ENCODE peak calls at places on chromosomes 16 and 17, in seven cellular contexts. X is thoracic aorta, U is pancreas, F is esophagus squamous epithelium, T is right cardiac atrium, G is A549, A is psoas muscle. O is an unnamed sample.

GRCh38 chr16:64751906-64752305 is 370.0 kb downstream of the CDH11 start:
- DNase-seq in T (no peak), A (no peak), X (no peak), F (no peak), G (no peak), U (no peak), O (peak; percentile 75)

GRCh38 chr16:84314814-84315213 is 20.1 kb downstream of the WFDC1 start:
- DNase-seq in F (no peak), U (no peak), X (no peak), A (no peak), G (no peak), T (no peak), O (no peak)

GRCh38 chr17:45326566-45326965 is 9.7 kb upstream of the MAP3K14 start:
- DNase-seq in A (no peak), T (no peak), G (no peak), F (no peak), X (no peak), U (peak; percentile 2), O (no peak)

GRCh38 chr16:52469091-52469490 is 77.9 kb downstream of the TOX3 start:
- DNase-seq in T (no peak), U (no peak), G (no peak), X (no peak), A (no peak), F (no peak), O (no peak)

GRCh38 chr16:12459401-12459791 is 344.3 kb downstream of the CPPED1 start:
- DNase-seq in T (peak; percentile 54), F (no peak), U (no peak), G (no peak), X (peak; percentile 4), A (peak; percentile 35), O (no peak)

GRCh38 chr16:10729649-10730048 is 14.0 kb upstream of the NUBP1 start:
- DNase-seq in U (no peak), F (no peak), X (no peak), T (no peak), A (peak; percentile 54), G (peak; percentile 80), O (peak; percentile 78)

GRCh38 chr16:14051110-14051729 is 19.9 kb upstream of the MRTFB start:
- DNase-seq in F (no peak), G (no peak), A (no peak), X (no peak), T (no peak), U (no peak), O (no peak)

GRCh38 chr17:49886036-49886435 is 38.2 kb upstream of the TAC4 start:
- DNase-seq in U (no peak), T (no peak), F (no peak), A (no peak), X (no peak), G (no peak), O (no peak)

GRCh38 chr17:10115536-10115932 is 82.9 kb downstream of the GAS7 start:
- DNase-seq in G (no peak), A (no peak), T (no peak), X (no peak), F (no peak), U (no peak), O (no peak)

GRCh38 chr17:60792250-60792898 is 114.7 kb downstream of the BCAS3 start:
- DNase-seq in A (peak; percentile 16), U (no peak), X (peak; percentile 7), T (no peak), F (no peak), G (no peak), O (no peak)

GRCh38 chr16:48153689-48154265 is 2.0 kb downstream of the ABCC12 start:
- DNase-seq in X (no peak), A (no peak), F (no peak), G (no peak), U (no peak), T (no peak), O (no peak)

GRCh38 chr17:67759355-67760171 is 41.8 kb downstream of the NOL11 start:
- DNase-seq in G (no peak), U (no peak), X (no peak), F (no peak), T (peak; percentile 78), A (peak; percentile 23), O (peak; percentile 71)

GRCh38 chr16:86502856-86503748 is 7.2 kb upstream of the FOXF1 start:
- DNase-seq in T (no peak), U (no peak), X (no peak), A (no peak), G (no peak), F (no peak), O (peak; percentile 82)

GRCh38 chr16:74253146-74253545 is 43.5 kb upstream of the PSMD7 start:
- DNase-seq in U (no peak), F (no peak), X (no peak), G (no peak), T (no peak), A (no peak), O (no peak)

GRCh38 chr17:18257268-18257681 is 1.3 kb downstream of the FLII start:
- DNase-seq in A (no peak), X (no peak), U (peak; percentile 61), F (no peak), G (no peak), T (no peak), O (peak; percentile 93)

GRCh38 chr17:27873746-27874145 is 19.4 kb downstream of the LYRM9 start:
- DNase-seq in F (no peak), G (no peak), A (no peak), X (no peak), U (no peak), T (no peak), O (no peak)

GRCh38 chr16:72807287-72807686 is 240.6 kb downstream of the ZFHX3 start:
- DNase-seq in U (no peak), F (no peak), G (no peak), A (no peak), X (no peak), T (no peak), O (no peak)

GRCh38 chr17:44543213-44543904 is 13.9 kb upstream of the FZD2 start:
- DNase-seq in T (no peak), U (no peak), F (no peak), X (no peak), A (no peak), G (peak; percentile 94), O (peak; percentile 90)

GRCh38 chr16:27237229-27238015 is 31.1 kb downstream of the NSMCE1 start:
- DNase-seq in U (no peak), T (no peak), X (no peak), A (no peak), G (no peak), F (no peak), O (peak; percentile 89)

GRCh38 chr17:42913527-42913926 is 12.9 kb downstream of the G6PC1 start:
- DNase-seq in X (no peak), G (no peak), A (no peak), F (no peak), U (no peak), T (no peak), O (no peak)

GRCh38 chr17:75896360-75897075 is at the start of gene TRIM65:
- DNase-seq in F (no peak), G (peak; percentile 83), X (peak; percentile 65), T (peak; percentile 91), U (peak; percentile 92), A (peak; percentile 91), O (peak; percentile 99)

GRCh38 chr16:76243620-76244019 is 33.6 kb upstream of the CNTNAP4 start:
- DNase-seq in A (no peak), G (no peak), X (no peak), T (no peak), F (no peak), U (no peak), O (no peak)

GRCh38 chr17:64115871-64116534 is 13.9 kb downstream of the ERN1 start:
- DNase-seq in F (no peak), X (no peak), U (no peak), T (no peak), A (no peak), G (peak; percentile 34), O (peak; percentile 89)

GRCh38 chr16:1941924-1942809 is 832 bp downstream of the MSRB1 start:
- DNase-seq in A (no peak), T (no peak), G (no peak), X (no peak), U (no peak), F (no peak), O (peak; percentile 87)

GRCh38 chr17:74429604-74430384 is 2.1 kb upstream of the GPRC5C start:
- DNase-seq in U (no peak), T (no peak), A (no peak), F (no peak), G (no peak), X (no peak), O (peak; percentile 85)

GRCh38 chr17:62892870-62893338 is 73.1 kb upstream of the TANC2 start:
- DNase-seq in A (no peak), F (no peak), T (peak; percentile 29), X (no peak), U (no peak), G (peak; percentile 88), O (peak; percentile 74)

GRCh38 chr16:77589071-77589755 is 133.1 kb upstream of the NUDT7 start:
- DNase-seq in U (no peak), T (no peak), A (no peak), F (no peak), X (no peak), G (no peak), O (no peak)

GRCh38 chr16:49455991-49456745 is 82.6 kb downstream of the C16orf78 start:
- DNase-seq in U (no peak), F (no peak), G (no peak), X (no peak), A (no peak), T (no peak), O (no peak)

GRCh38 chr17:82297804-82298537 is 19.4 kb downstream of the CD7 start:
- DNase-seq in A (peak; percentile 91), X (peak; percentile 84), F (peak; percentile 89), G (peak; percentile 92), U (peak; percentile 94), T (peak; percentile 90), O (peak; percentile 98)
- H3K27ac ChIP-seq in A (peak overlapping the region; percentile 93), X (peak overlapping the region; percentile 78), F (peak overlapping the region; percentile 91), G (peak overlapping the region; percentile 96), U (peak overlapping the region; percentile 87), T (peak overlapping the region; percentile 59), O (peak overlapping the region; percentile 92)

GRCh38 chr16:88779406-88780099 is 5.5 kb downstream of the PIEZO1 start:
- DNase-seq in T (peak; percentile 64), G (no peak), A (no peak), X (no peak), F (no peak), U (no peak), O (peak; percentile 94)
- H3K4me1 ChIP-seq in T (peaks cover 4% of the 10 kb centered on the region), G (peaks cover 44% of the 10 kb centered on the region), A (peaks cover 15% of the 10 kb centered on the region), X (peaks cover 26% of the 10 kb centered on the region), F (peaks cover 86% of the 10 kb centered on the region), U (no peaks in the 10 kb centered on the region), O (peaks cover 50% of the 10 kb centered on the region)

DNA sequence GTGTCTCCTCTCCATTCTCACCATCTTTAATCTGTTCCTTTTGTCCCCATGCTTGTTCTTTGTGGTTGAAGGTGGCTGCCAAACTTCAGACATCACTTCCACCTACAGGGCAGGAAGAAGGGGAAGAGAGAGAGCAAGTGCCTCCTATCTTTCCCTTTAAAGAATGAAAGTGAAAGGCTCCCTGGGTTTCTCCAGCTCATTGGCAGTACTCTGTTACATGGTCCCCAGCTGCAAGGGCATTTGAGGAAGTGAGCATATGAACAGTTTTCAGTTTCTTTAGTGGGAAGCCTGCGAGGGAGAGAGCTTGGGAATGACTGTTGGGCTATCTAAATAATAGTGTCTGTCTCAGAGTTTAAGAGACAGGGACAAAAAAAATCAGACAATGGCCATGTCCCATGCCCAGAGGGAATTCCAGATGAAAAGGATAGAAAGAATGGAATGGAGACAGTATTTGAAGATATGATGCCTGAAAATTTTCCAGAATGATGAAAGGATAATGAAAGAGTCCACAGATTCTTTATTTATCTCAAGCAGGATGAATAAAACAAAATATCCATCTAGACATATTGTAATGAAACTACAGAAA is 159.9 kb downstream of the LGALS9B start:
- DNase-seq in A (no peak), X (no peak), U (no peak), T (no peak), F (no peak), G (no peak), O (no peak)
- H3K4me3 ChIP-seq in A (no peak overlapping the region), X (no peak overlapping the region), U (no peak overlapping the region), T (no peak overlapping the region), F (no peak overlapping the region), G (no peak overlapping the region), O (no peak overlapping the region)

GRCh38 chr17:31581491-31581890 is 190.0 kb downstream of the RAB11FIP4 start:
- DNase-seq in F (no peak), G (no peak), T (peak; percentile 67), A (peak; percentile 49), U (no peak), X (no peak), O (peak; percentile 86)
- H3K27ac ChIP-seq in F (peak overlapping the region; percentile 48), G (no peak overlapping the region), T (peak overlapping the region; percentile 48), A (peak overlapping the region; percentile 67), U (peak overlapping the region; percentile 67), X (peak overlapping the region; percentile 87), O (peak overlapping the region; percentile 79)

O was measured in osteoblast.